ENCODE peak calls at places on chromosome 16, in four cellular contexts. Z is dorsolateral prefrontal cortex; M is CD8-positive, alpha-beta memory T cell; B is PC-3. T is an unnamed sample.
A peak's percentile ranks its signal among the peaks of the same experiment; 100 is the strongest.

GRCh38 chr16:23505942-23506605 is 4.2 kb downstream of the GGA2 start:
- DNase-seq in Z (no peak), M (no peak), B (no peak), T (no peak)

GRCh38 chr16:58843675-58844074 is 109.6 kb upstream of the GOT2 start:
- DNase-seq in Z (no peak), M (no peak), B (peak; percentile 35), T (no peak)

GRCh38 chr16:23729503-23730424 is 16.7 kb upstream of the ERN2 start:
- DNase-seq in Z (no peak), M (no peak), B (peak; percentile 35), T (peak; percentile 82)

GRCh38 chr16:86508947-86509758 is 1.2 kb upstream of the FOXF1 start:
- DNase-seq in Z (no peak), M (no peak), B (peak; percentile 35), T (peak; percentile 42)

GRCh38 chr16:65375651-65376050 is 253.8 kb upstream of the CDH11 start:
- DNase-seq in Z (no peak), M (no peak), B (peak; percentile 83), T (no peak)

GRCh38 chr16:85735225-85735722 is 15.6 kb downstream of the C16orf74 start:
- DNase-seq in Z (no peak), M (peak; percentile 79), B (no peak), T (peak; percentile 15)

GRCh38 chr16:49828545-49829267 is 27.2 kb downstream of the ZNF423 start:
- DNase-seq in Z (no peak), M (no peak), B (no peak), T (no peak)

GRCh38 chr16:69904495-69905170 is 46.5 kb upstream of the CLEC18A start:
- DNase-seq in Z (no peak), M (no peak), B (no peak), T (peak; percentile 30)

GRCh38 chr16:57444711-57445110 is 2.5 kb downstream of the CIAPIN1 start:
- DNase-seq in Z (no peak), M (no peak), B (no peak), T (no peak)

GRCh38 chr16:65908568-65908967 is 457.9 kb upstream of the CDH5 start:
- DNase-seq in Z (peak; percentile 31), M (no peak), B (no peak), T (no peak)

GRCh38 chr16:58411736-58412614 is 19.7 kb downstream of the GINS3 start:
- DNase-seq in Z (no peak), M (no peak), B (peak; percentile 39), T (peak; percentile 5)

GRCh38 chr16:2904100-2904921 is 7.4 kb upstream of the FLYWCH1 start:
- DNase-seq in Z (peak; percentile 86), M (peak; percentile 82), B (peak; percentile 80), T (peak; percentile 86)
- H3K27ac ChIP-seq in Z (peak overlapping the region; percentile 95), M (peak overlapping the region; percentile 74), B (peak overlapping the region; percentile 43), T (peak overlapping the region; percentile 92)

GRCh38 chr16:81649561-81649960 is 129.5 kb upstream of the PLCG2 start:
- DNase-seq in Z (no peak), M (no peak), B (no peak), T (no peak)

GRCh38 chr16:81647527-81647926 is 131.6 kb upstream of the PLCG2 start:
- DNase-seq in Z (peak; percentile 41), M (no peak), B (peak; percentile 83), T (peak; percentile 15)

GRCh38 chr16:81645925-81646324 is 133.2 kb upstream of the PLCG2 start:
- DNase-seq in Z (no peak), M (no peak), B (no peak), T (no peak)

GRCh38 chr16:81645303-81645702 is 133.8 kb upstream of the PLCG2 start:
- DNase-seq in Z (peak; percentile 79), M (no peak), B (peak; percentile 78), T (no peak)

GRCh38 chr16:81646561-81646960 is 132.5 kb upstream of the PLCG2 start:
- DNase-seq in Z (no peak), M (no peak), B (peak; percentile 63), T (no peak)
- H3K27ac ChIP-seq in Z (no peak overlapping the region), M (no peak overlapping the region), B (peak overlapping the region; percentile 74), T (no peak overlapping the region)

GRCh38 chr16:12524658-12525057 is 279.0 kb downstream of the CPPED1 start:
- DNase-seq in Z (no peak), M (no peak), B (no peak), T (no peak)
- H3K27ac ChIP-seq in Z (no peak overlapping the region), M (no peak overlapping the region), B (no peak overlapping the region), T (no peak overlapping the region)

DNA sequence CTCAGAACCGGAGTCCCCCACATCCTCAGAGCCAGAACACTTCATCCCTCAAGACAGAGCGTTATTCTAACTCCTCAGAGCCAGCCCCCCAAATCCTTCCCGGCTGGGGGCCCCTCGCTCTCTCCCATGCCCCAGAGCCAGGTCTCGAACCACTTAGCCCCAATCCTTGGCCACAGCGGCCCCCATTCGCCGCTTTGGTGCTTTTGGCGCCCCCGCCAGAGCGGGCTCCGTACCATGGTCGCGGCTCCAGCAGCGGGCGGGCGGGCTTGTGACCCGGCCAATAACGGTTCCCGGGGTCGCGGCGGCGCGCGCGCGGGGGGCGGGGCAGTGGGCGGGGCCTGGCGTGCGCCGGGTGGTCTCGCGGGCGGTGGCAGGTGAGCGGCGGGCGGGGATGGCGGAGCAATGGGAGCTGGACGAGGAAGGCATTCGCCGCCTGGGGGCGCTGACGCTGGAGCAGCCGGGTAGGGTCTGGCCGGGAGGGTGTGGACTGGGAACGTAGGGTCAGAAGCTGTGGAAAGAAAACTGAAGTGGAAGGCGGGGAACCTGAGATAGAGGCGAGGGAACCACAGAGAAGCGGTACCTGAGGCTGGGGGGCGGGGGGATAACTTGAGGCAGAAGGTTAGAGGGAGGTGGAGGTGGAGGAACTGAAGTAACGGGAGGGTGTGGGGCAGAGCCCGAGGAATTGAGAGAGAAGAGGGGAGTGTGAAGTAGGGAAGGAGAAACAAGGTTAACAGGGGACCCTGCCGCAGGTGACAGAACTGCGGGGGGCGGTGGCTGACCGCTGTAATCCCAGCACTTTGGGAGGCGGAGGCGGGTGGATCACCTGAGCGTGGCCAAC is at the start of the genes KCTD19 and LRRC36:
- DNase-seq in Z (no peak), M (peak; percentile 72), B (no peak), T (peak; percentile 43)
- H3K27ac ChIP-seq in Z (no peak within 1 kb of the TSS), M (peak within 1 kb of the TSS; percentile 35), B (no peak within 1 kb of the TSS), T (no peak within 1 kb of the TSS)

GRCh38 chr16:21302454-21302853 is 24.4 kb upstream of the CRYM start:
- DNase-seq in Z (no peak), M (no peak), B (no peak), T (peak; percentile 8)
- H3K27ac ChIP-seq in Z (no peak overlapping the region), M (no peak overlapping the region), B (peak overlapping the region; percentile 75), T (no peak overlapping the region)

DNA sequence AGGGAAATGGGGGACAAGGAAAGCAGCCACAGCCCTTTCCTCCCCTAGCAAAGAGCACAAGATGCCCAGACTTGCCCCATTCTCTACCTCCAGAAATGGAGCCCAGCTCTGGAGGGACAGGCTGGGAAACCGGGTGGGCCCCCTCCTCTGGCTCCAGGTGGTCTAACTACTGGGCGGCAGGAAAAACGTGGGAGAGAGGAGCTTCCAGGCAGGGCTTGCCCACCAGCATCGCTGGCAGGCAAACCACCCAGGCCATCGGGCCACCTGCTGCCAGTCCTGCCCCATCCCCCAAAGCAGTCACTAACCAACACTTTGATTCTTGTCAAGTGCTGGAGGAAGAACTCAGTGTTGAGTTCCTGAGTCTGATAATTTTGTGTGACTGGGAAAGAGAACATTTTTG is 15.6 kb downstream of the ANKS3 start:
- DNase-seq in Z (no peak), M (no peak), B (no peak), T (no peak)
- H3K27ac ChIP-seq in Z (no peak overlapping the region), M (no peak overlapping the region), B (no peak overlapping the region), T (no peak overlapping the region)

GRCh38 chr16:29675811-29676643 is 3.0 kb upstream of the QPRT start:
- DNase-seq in Z (no peak), M (no peak), B (peak; percentile 31), T (peak; percentile 58)
- H3K27ac ChIP-seq in Z (no peak overlapping the region), M (no peak overlapping the region), B (no peak overlapping the region), T (no peak overlapping the region)

DNA sequence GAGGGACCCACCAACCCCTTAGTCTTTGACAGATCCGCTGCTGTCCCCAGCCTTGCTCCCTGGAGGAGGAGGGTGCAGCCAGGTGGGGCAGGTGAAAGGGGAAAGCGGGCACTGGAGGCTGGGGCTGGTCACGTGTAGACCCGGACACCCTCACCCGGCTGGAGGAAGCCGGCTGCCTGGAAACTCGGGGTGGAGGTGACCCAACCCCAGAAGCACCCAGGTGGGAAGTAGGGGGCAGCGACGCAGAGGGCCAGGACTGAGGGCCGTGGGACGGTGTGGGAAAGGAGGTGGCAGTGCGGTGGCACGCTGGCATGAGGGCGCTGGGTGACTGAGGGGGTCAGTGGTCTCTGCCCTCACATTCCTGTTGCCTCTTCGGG is 2.7 kb downstream of the TRAF7 start:
- DNase-seq in Z (no peak), M (no peak), B (no peak), T (no peak)
- H3K27ac ChIP-seq in Z (peak overlapping the region; percentile 89), M (no peak overlapping the region), B (no peak overlapping the region), T (peak overlapping the region; percentile 32)

GRCh38 chr16:68069511-68070248 is 15.5 kb upstream of the NFATC3 start:
- DNase-seq in Z (no peak), M (peak; percentile 65), B (no peak), T (peak; percentile 78)

GRCh38 chr16:68070811-68071546 is 14.2 kb upstream of the NFATC3 start:
- DNase-seq in Z (no peak), M (no peak), B (no peak), T (no peak)

GRCh38 chr16:68072038-68072695 is 13.0 kb upstream of the NFATC3 start:
- DNase-seq in Z (no peak), M (no peak), B (peak; percentile 70), T (peak; percentile 84)

GRCh38 chr16:68070249-68070725 is 14.9 kb upstream of the NFATC3 start:
- DNase-seq in Z (no peak), M (no peak), B (no peak), T (no peak)

GRCh38 chr16:68071547-68071901 is 13.6 kb upstream of the NFATC3 start:
- DNase-seq in Z (no peak), M (no peak), B (no peak), T (no peak)
- H3K27ac ChIP-seq in Z (no peak overlapping the region), M (no peak overlapping the region), B (no peak overlapping the region), T (no peak overlapping the region)

T was measured in small intestine.